ENCODE peak calls at places on chromosomes 11 and 22, in four cellular contexts. H, E, U and N are unnamed samples. For H3K9me3, the result is how much of the 10 kb centered on the place peaks cover.

GRCh38 chr22:22565991-22566390 is 6.9 kb upstream of the PRAME start:
- DNase-seq in E (no peak), H (peak), U (peak), N (no peak)

GRCh38 chr22:50086526-50086925 is 1.3 kb upstream of the MLC1 start:
- DNase-seq in U (peak), E (no peak), H (peak), N (no peak)

GRCh38 chr22:37982938-37983859 is 1.2 kb downstream of the SOX10 start:
- DNase-seq in U (no peak), E (no peak), H (no peak), N (no peak)

GRCh38 chr11:78416285-78417174 is 1.1 kb downstream of the GAB2 start:
- DNase-seq in E (peak), U (peak), H (peak), N (peak)

GRCh38 chr22:44523981-44524759 is 26.1 kb upstream of the RTL6 start:
- DNase-seq in E (no peak), U (peak), H (peak), N (no peak)

GRCh38 chr11:66543263-66544107 is 2.4 kb downstream of the ZDHHC24 start:
- DNase-seq in U (peak), H (peak), E (peak), N (peak)

GRCh38 chr11:18332302-18332701 is 9.9 kb downstream of the GTF2H1 start:
- DNase-seq in H (no peak), U (no peak), E (no peak), N (no peak)

GRCh38 chr11:70471254-70471653 is 72.9 kb downstream of the CTTN start:
- DNase-seq in E (peak), H (no peak), U (peak), N (peak)

GRCh38 chr22:38012604-38013072 is 28.3 kb upstream of the SOX10 start:
- DNase-seq in H (peak), E (no peak), U (peak), N (no peak)

GRCh38 chr11:69438286-69438920 is 43.1 kb upstream of the LINC01488 start:
- DNase-seq in H (no peak), U (no peak), E (no peak), N (no peak)

GRCh38 chr22:22408731-22409696 is 99.5 kb downstream of the ZNF280B start:
- DNase-seq in U (peak), H (peak), E (peak), N (no peak)

GRCh38 chr22:46737105-46737975 is 712 bp downstream of the CERK start:
- DNase-seq in H (peak), U (peak), E (peak), N (peak)

GRCh38 chr11:35814026-35814425 is 129.8 kb upstream of the LDLRAD3 start:
- DNase-seq in U (no peak), H (no peak), E (no peak), N (no peak)
- H3K4me2 ChIP-seq in U (no peak), H (no peak), E (no peak), N (no peak)

DNA sequence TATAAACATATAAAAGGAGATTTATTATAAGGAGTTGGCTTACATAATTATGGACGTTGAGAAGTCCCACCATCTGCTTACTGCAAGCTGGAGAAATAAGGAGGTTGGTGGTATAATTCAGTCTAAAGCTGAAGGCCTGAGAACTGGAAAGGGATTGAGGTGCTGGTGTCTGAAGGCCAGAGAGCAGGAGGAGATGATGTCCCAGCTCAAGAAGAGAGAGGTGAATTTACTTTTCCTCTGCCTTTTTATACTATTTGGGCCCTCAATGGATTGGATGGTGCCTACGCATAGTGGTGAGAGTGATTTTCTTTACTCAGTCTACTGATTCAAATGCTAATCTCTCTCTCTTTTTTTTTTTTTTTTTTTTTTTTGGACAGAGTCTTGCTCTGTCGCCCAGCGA is 1.3 kb upstream of the ZNF202 start:
- DNase-seq in U (no peak), E (no peak), H (no peak), N (no peak)
- H3K9ac ChIP-seq in U (no peak), E (no peak), H (no peak), N (no peak)

GRCh38 chr11:68032997-68033707 is 2.7 kb downstream of the NDUFS8 start:
- DNase-seq in U (no peak), H (no peak), E (no peak), N (no peak)
- H3K9me3 ChIP-seq in U (under half), H (under half), E (under half), N (under half)

GRCh38 chr11:112481893-112482292 is 221.2 kb upstream of the PLET1 start:
- DNase-seq in H (no peak), U (no peak), E (no peak), N (no peak)

GRCh38 chr11:112481431-112481830 is 220.8 kb upstream of the PLET1 start:
- DNase-seq in E (no peak), U (no peak), H (no peak), N (no peak)

GRCh38 chr11:112477929-112478317 is 217.3 kb upstream of the PLET1 start:
- DNase-seq in H (no peak), E (no peak), U (no peak), N (no peak)

GRCh38 chr11:112478806-112479205 is 218.1 kb upstream of the PLET1 start:
- DNase-seq in U (no peak), H (no peak), E (no peak), N (no peak)

DNA sequence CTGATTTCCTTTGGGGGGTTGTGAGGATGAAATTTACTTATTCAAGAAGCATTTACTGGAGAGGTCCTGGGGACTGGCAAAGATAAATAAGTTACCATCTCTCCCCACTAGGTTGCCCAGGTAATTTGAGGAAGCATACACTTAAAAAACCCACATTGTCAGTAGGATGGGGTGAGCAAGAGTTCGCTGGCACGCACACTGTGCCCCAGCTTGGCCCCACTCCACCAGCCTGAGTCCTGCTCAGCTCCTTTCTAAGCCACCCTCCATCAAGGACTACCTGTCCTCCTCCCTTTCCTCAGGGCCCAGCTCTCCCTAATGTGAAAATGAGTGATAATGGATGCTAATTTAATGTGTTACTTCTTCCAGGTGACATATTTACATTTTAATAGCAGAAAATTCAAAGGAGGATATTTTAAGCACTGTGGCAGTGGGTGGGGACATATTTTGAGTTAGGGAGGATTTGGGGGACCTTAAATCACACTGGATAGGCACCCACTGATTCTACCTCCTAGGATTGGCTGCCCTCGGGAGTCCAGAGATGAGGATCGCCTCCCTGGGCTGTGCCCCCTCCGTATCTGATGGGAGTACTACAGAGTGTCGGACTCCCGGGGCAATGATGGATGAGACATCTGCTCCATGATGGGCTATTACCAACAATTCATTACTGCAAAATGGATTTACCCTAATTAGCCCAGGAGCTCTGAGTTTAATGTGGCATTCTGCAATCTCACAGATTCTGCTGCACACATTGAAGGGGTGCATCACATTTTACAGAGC is 216.7 kb upstream of the PLET1 start:
- DNase-seq in E (no peak), U (no peak), H (no peak), N (no peak)
- H3K4me2 ChIP-seq in E (no peak), U (no peak), H (no peak), N (no peak)

GRCh38 chr11:44190883-44191230 is 95.4 kb downstream of the EXT2 start:
- DNase-seq in U (no peak), H (peak), E (no peak), N (no peak)

GRCh38 chr11:44189986-44190882 is 94.8 kb downstream of the EXT2 start:
- DNase-seq in H (no peak), E (no peak), U (peak), N (no peak)

GRCh38 chr11:44185522-44185921 is 90.0 kb downstream of the EXT2 start:
- DNase-seq in E (no peak), U (no peak), H (no peak), N (no peak)

GRCh38 chr11:44188643-44189042 is 93.2 kb downstream of the EXT2 start:
- DNase-seq in E (no peak), H (peak), U (peak), N (no peak)

GRCh38 chr11:44186531-44186930 is 91.1 kb downstream of the EXT2 start:
- DNase-seq in U (no peak), E (no peak), H (no peak), N (no peak)
- H3K9ac ChIP-seq in U (no peak), E (no peak), H (no peak), N (no peak)